ENCODE peak calls at places on chromosomes 13 and 19, in five cellular contexts. M is stimulated activated naive CD4-positive, alpha-beta T cell treated with Interleukin-2 at 50 U/mL for 16 hours; X is HCT116; Y is A549; G is nephron progenitor cell. V is an unnamed sample.

GRCh38 chr13:110274687-110275086 is 32.3 kb downstream of the COL4A1 start:
- DNase-seq in M (no peak), X (no peak), Y (no peak), G (no peak), V (no peak)

GRCh38 chr19:17327654-17328516 is 6.8 kb downstream of the ANO8 start:
- DNase-seq in M (peak), X (peak), Y (no peak), G (peak), V (no peak)

GRCh38 chr19:56958428-56958827 is 117.9 kb upstream of the PEG3 start:
- DNase-seq in M (no peak), X (no peak), Y (no peak), G (no peak), V (no peak)

GRCh38 chr13:94305463-94305862 is 174.0 kb downstream of the DCT start:
- DNase-seq in M (no peak), X (no peak), Y (no peak), G (no peak), V (no peak)

GRCh38 chr13:51066091-51066831 is 44.8 kb downstream of the C13orf42 start:
- DNase-seq in M (no peak), X (no peak), Y (no peak), G (no peak), V (peak)

GRCh38 chr19:1853295-1854031 is 5.2 kb upstream of the REXO1 start:
- DNase-seq in M (peak), X (peak), Y (peak), G (peak), V (peak)

GRCh38 chr19:1847684-1848398 is 442 bp downstream of the REXO1 start:
- DNase-seq in M (no peak), X (no peak), Y (no peak), G (peak), V (peak)

GRCh38 chr19:16447015-16447384 is 24.8 kb downstream of the EPS15L1 start:
- DNase-seq in M (peak), X (no peak), Y (no peak), G (no peak), V (peak)

GRCh38 chr13:72383646-72384045 is 343.8 kb downstream of the MZT1 start:
- DNase-seq in M (no peak), X (no peak), Y (no peak), G (no peak), V (no peak)

GRCh38 chr19:42254850-42255765 is at the start of gene ERF:
- DNase-seq in M (peak), X (peak), Y (peak), G (peak), V (peak)

GRCh38 chr13:97125051-97125809 is 96.9 kb upstream of the MBNL2 start:
- DNase-seq in M (peak), X (peak), Y (no peak), G (peak), V (no peak)

GRCh38 chr19:51055866-51056265 is 9.0 kb downstream of the KLK13 start:
- DNase-seq in M (no peak), X (no peak), Y (no peak), G (no peak), V (no peak)

GRCh38 chr13:107035186-107035585 is 467.2 kb upstream of the ARGLU1 start:
- DNase-seq in M (no peak), X (no peak), Y (no peak), G (no peak), V (no peak)

GRCh38 chr19:42368765-42369164 is 21.3 kb downstream of the CNFN start:
- DNase-seq in M (no peak), X (no peak), Y (no peak), G (no peak), V (no peak)

GRCh38 chr19:54454781-54455675 is 6.0 kb downstream of the LENG8 start:
- DNase-seq in M (no peak), X (no peak), Y (no peak), G (no peak), V (no peak)

GRCh38 chr19:56838930-56839664 is 1.4 kb downstream of the PEG3 start:
- DNase-seq in M (no peak), X (no peak), Y (no peak), G (no peak), V (no peak)

GRCh38 chr13:79880820-79881219 is 399.9 kb downstream of the NDFIP2 start:
- DNase-seq in M (no peak), X (no peak), Y (no peak), G (no peak), V (no peak)

GRCh38 chr19:42422576-42423461 is 4.4 kb downstream of the LIPE start:
- DNase-seq in M (peak), X (no peak), Y (no peak), G (peak), V (peak)

GRCh38 chr13:22848539-22849052 is 332.2 kb upstream of the SGCG start:
- DNase-seq in M (no peak), X (no peak), Y (no peak), G (peak), V (no peak)

GRCh38 chr19:36604656-36605100 is 435 bp upstream of the ZNF382 start:
- DNase-seq in M (peak), X (no peak), Y (no peak), G (peak), V (peak)

GRCh38 chr13:99989376-99990044 is 7.9 kb downstream of the ZIC2 start:
- DNase-seq in M (no peak), X (no peak), Y (no peak), G (peak), V (no peak)

GRCh38 chr19:1259873-1260748 is 9.0 kb upstream of the CIRBP start:
- DNase-seq in M (peak), X (no peak), Y (no peak), G (peak), V (no peak)

GRCh38 chr13:80901111-80902014 is 560.4 kb upstream of the SPRY2 start:
- DNase-seq in M (no peak), X (no peak), Y (no peak), G (no peak), V (no peak)

GRCh38 chr19:14350866-14351265 is 30.4 kb upstream of the ADGRE5 start:
- DNase-seq in M (no peak), X (no peak), Y (no peak), G (no peak), V (no peak)